ENCODE peak calls at places on chromosomes 12 and 14, in six cellular contexts. F, E, U, X, R and D are unnamed samples.

GRCh38 chr12:106299193-106299794 is 3.2 kb upstream of the TCP11L2 start:
- DNase-seq in F (no peak), E (no peak), U (no peak), X (peak), R (no peak), D (peak)

GRCh38 chr14:101687756-101688546 is 73.6 kb upstream of the PPP2R5C start:
- DNase-seq in F (no peak), E (no peak), U (no peak), X (no peak), R (no peak), D (no peak)

GRCh38 chr14:73633517-73634332 is 11.1 kb upstream of the DNAL1 start:
- DNase-seq in F (peak), E (peak), U (peak), X (peak), R (peak), D (peak)

GRCh38 chr14:104600141-104600643 is 4.4 kb downstream of the TMEM179 start:
- DNase-seq in F (peak), E (no peak), U (peak), X (peak), R (peak), D (peak)

GRCh38 chr14:89304972-89305703 is 111.9 kb downstream of the FOXN3 start:
- DNase-seq in F (peak), E (no peak), U (no peak), X (peak), R (no peak), D (no peak)

GRCh38 chr12:39592295-39592694 is 27.3 kb downstream of the ABCD2 start:
- DNase-seq in F (no peak), E (no peak), U (no peak), X (no peak), R (no peak), D (no peak)

GRCh38 chr14:105047283-105048016 is 17.8 kb downstream of the GPR132 start:
- DNase-seq in F (no peak), E (no peak), U (no peak), X (no peak), R (peak), D (no peak)

GRCh38 chr14:33480589-33481184 is 470.2 kb downstream of the EGLN3 start:
- DNase-seq in F (no peak), E (no peak), U (no peak), X (no peak), R (no peak), D (no peak)

GRCh38 chr14:71103662-71104484 is 196.6 kb downstream of the PCNX1 start:
- DNase-seq in F (peak), E (no peak), U (peak), X (peak), R (no peak), D (peak)

GRCh38 chr14:68959035-68959434 is 20.1 kb downstream of the ACTN1 start:
- DNase-seq in F (no peak), E (no peak), U (no peak), X (no peak), R (peak), D (no peak)

GRCh38 chr14:86464386-86464785 is 934.4 kb downstream of the FLRT2 start:
- DNase-seq in F (no peak), E (no peak), U (no peak), X (peak), R (no peak), D (peak)